ENCODE peak calls at places on chromosomes 11 and 22, in five cellular contexts. One of them, this sample, is unnamed.
A peak's percentile ranks its signal among the peaks of the same experiment; 100 is the strongest.

GRCh38 chr11:30016588-30017363 is at the start of gene KCNA4:
- DNase-seq in NCI-H446 treated with DMSO at 0.1 percent for 48 hours: no peak
- DNase-seq in DMS153: no peak
- DNase-seq in T-helper 1 cell: no peak
- DNase-seq in dermis microvascular lymphatic vessel endothelial cell: no peak
- DNase-seq in this sample: no peak

GRCh38 chr11:110428956-110429613 is 663 bp upstream of the FDX1 start:
- DNase-seq in T-helper 1 cell: no peak
- DNase-seq in DMS153: no peak
- DNase-seq in dermis microvascular lymphatic vessel endothelial cell: no peak
- DNase-seq in NCI-H446 treated with DMSO at 0.1 percent for 48 hours: no peak
- DNase-seq in this sample: no peak

GRCh38 chr11:103532133-103532788 is 423.0 kb downstream of the DYNC2H1 start:
- DNase-seq in T-helper 1 cell: no peak
- DNase-seq in DMS153: no peak
- DNase-seq in NCI-H446 treated with DMSO at 0.1 percent for 48 hours: no peak
- DNase-seq in dermis microvascular lymphatic vessel endothelial cell: peak; percentile 38
- DNase-seq in this sample: no peak

GRCh38 chr11:47229161-47229560 is 14.4 kb downstream of the DDB2 start:
- DNase-seq in T-helper 1 cell: no peak
- DNase-seq in dermis microvascular lymphatic vessel endothelial cell: no peak
- DNase-seq in NCI-H446 treated with DMSO at 0.1 percent for 48 hours: no peak
- DNase-seq in DMS153: no peak
- DNase-seq in this sample: no peak

GRCh38 chr11:36748856-36749255 is 150.8 kb upstream of the RAG2 start:
- DNase-seq in T-helper 1 cell: no peak
- DNase-seq in NCI-H446 treated with DMSO at 0.1 percent for 48 hours: no peak
- DNase-seq in DMS153: no peak
- DNase-seq in dermis microvascular lymphatic vessel endothelial cell: no peak
- DNase-seq in this sample: no peak

GRCh38 chr11:1303973-1304372 is 5.5 kb downstream of the TOLLIP start:
- DNase-seq in dermis microvascular lymphatic vessel endothelial cell: no peak
- DNase-seq in DMS153: no peak
- DNase-seq in NCI-H446 treated with DMSO at 0.1 percent for 48 hours: no peak
- DNase-seq in T-helper 1 cell: no peak
- DNase-seq in this sample: no peak

GRCh38 chr11:24155792-24156191 is 341.1 kb upstream of the LUZP2 start:
- DNase-seq in T-helper 1 cell: no peak
- DNase-seq in NCI-H446 treated with DMSO at 0.1 percent for 48 hours: no peak
- DNase-seq in dermis microvascular lymphatic vessel endothelial cell: no peak
- DNase-seq in DMS153: no peak
- DNase-seq in this sample: no peak

GRCh38 chr11:32210601-32211000 is 119.7 kb downstream of the RCN1 start:
- DNase-seq in dermis microvascular lymphatic vessel endothelial cell: peak; percentile 21
- DNase-seq in DMS153: no peak
- DNase-seq in NCI-H446 treated with DMSO at 0.1 percent for 48 hours: no peak
- DNase-seq in T-helper 1 cell: no peak
- DNase-seq in this sample: no peak

GRCh38 chr22:50471197-50471847 is 3.5 kb downstream of the SBF1 start:
- DNase-seq in DMS153: no peak
- DNase-seq in dermis microvascular lymphatic vessel endothelial cell: no peak
- DNase-seq in T-helper 1 cell: no peak
- DNase-seq in NCI-H446 treated with DMSO at 0.1 percent for 48 hours: no peak
- DNase-seq in this sample: no peak

GRCh38 chr22:36839356-36840073 is 21.3 kb upstream of the NCF4 start:
- DNase-seq in DMS153: no peak
- DNase-seq in NCI-H446 treated with DMSO at 0.1 percent for 48 hours: no peak
- DNase-seq in dermis microvascular lymphatic vessel endothelial cell: no peak
- DNase-seq in T-helper 1 cell: no peak
- DNase-seq in this sample: no peak